ENCODE peak calls at places on chromosomes 13 and 19, in nine cellular contexts. One of them, this sample, is unnamed.

GRCh38 chr19:19531951-19532805 is 3.5 kb downstream of the YJEFN3 start:
- DNase-seq in glutamatergic neuron: peak
- DNase-seq in stimulated activated CD4-positive, alpha-beta T cell treated with anti-CD3 and anti-CD28 coated beads, TNF-alpha, amount 100 ng/mL, for 4 hours: peak
- DNase-seq in H1: peak
- DNase-seq in AG20443: peak
- DNase-seq in MG63: peak
- DNase-seq in WTC11: peak
- DNase-seq in endodermal cell: peak
- DNase-seq in RWPE1: peak
- DNase-seq in this sample: no peak

GRCh38 chr19:12796146-12797071 is 5.1 kb downstream of the JUNB start:
- DNase-seq in glutamatergic neuron: peak
- DNase-seq in stimulated activated CD4-positive, alpha-beta T cell treated with anti-CD3 and anti-CD28 coated beads, TNF-alpha, amount 100 ng/mL, for 4 hours: peak
- DNase-seq in H1: peak
- DNase-seq in AG20443: peak
- DNase-seq in MG63: peak
- DNase-seq in WTC11: peak
- DNase-seq in endodermal cell: peak
- DNase-seq in RWPE1: peak
- DNase-seq in this sample: peak

GRCh38 chr13:98416408-98416807 is 160.5 kb downstream of the STK24 start:
- DNase-seq in glutamatergic neuron: no peak
- DNase-seq in stimulated activated CD4-positive, alpha-beta T cell treated with anti-CD3 and anti-CD28 coated beads, TNF-alpha, amount 100 ng/mL, for 4 hours: no peak
- DNase-seq in H1: no peak
- DNase-seq in AG20443: no peak
- DNase-seq in MG63: no peak
- DNase-seq in WTC11: no peak
- DNase-seq in endodermal cell: no peak
- DNase-seq in RWPE1: no peak
- DNase-seq in this sample: peak

GRCh38 chr19:45805719-45806118 is 9.4 kb downstream of the RSPH6A start:
- DNase-seq in glutamatergic neuron: no peak
- DNase-seq in stimulated activated CD4-positive, alpha-beta T cell treated with anti-CD3 and anti-CD28 coated beads, TNF-alpha, amount 100 ng/mL, for 4 hours: no peak
- DNase-seq in H1: no peak
- DNase-seq in AG20443: no peak
- DNase-seq in MG63: no peak
- DNase-seq in WTC11: no peak
- DNase-seq in endodermal cell: no peak
- DNase-seq in RWPE1: no peak
- DNase-seq in this sample: no peak

GRCh38 chr13:107025991-107026390 is 458.1 kb upstream of the ARGLU1 start:
- DNase-seq in glutamatergic neuron: no peak
- DNase-seq in stimulated activated CD4-positive, alpha-beta T cell treated with anti-CD3 and anti-CD28 coated beads, TNF-alpha, amount 100 ng/mL, for 4 hours: no peak
- DNase-seq in H1: no peak
- DNase-seq in AG20443: peak
- DNase-seq in MG63: peak
- DNase-seq in WTC11: no peak
- DNase-seq in endodermal cell: no peak
- DNase-seq in RWPE1: peak
- DNase-seq in this sample: no peak

GRCh38 chr19:5225486-5226345 is 114.9 kb downstream of the PTPRS start:
- DNase-seq in glutamatergic neuron: peak
- DNase-seq in stimulated activated CD4-positive, alpha-beta T cell treated with anti-CD3 and anti-CD28 coated beads, TNF-alpha, amount 100 ng/mL, for 4 hours: no peak
- DNase-seq in H1: peak
- DNase-seq in AG20443: no peak
- DNase-seq in MG63: no peak
- DNase-seq in WTC11: peak
- DNase-seq in endodermal cell: peak
- DNase-seq in RWPE1: no peak
- DNase-seq in this sample: no peak

GRCh38 chr13:47110141-47110540 is 213.3 kb upstream of the HTR2A start:
- DNase-seq in glutamatergic neuron: no peak
- DNase-seq in stimulated activated CD4-positive, alpha-beta T cell treated with anti-CD3 and anti-CD28 coated beads, TNF-alpha, amount 100 ng/mL, for 4 hours: no peak
- DNase-seq in H1: no peak
- DNase-seq in AG20443: no peak
- DNase-seq in MG63: no peak
- DNase-seq in WTC11: no peak
- DNase-seq in endodermal cell: no peak
- DNase-seq in RWPE1: no peak
- DNase-seq in this sample: no peak

GRCh38 chr19:6696239-6696820 is 24.1 kb downstream of the C3 start:
- DNase-seq in glutamatergic neuron: no peak
- DNase-seq in stimulated activated CD4-positive, alpha-beta T cell treated with anti-CD3 and anti-CD28 coated beads, TNF-alpha, amount 100 ng/mL, for 4 hours: no peak
- DNase-seq in H1: no peak
- DNase-seq in AG20443: no peak
- DNase-seq in MG63: no peak
- DNase-seq in WTC11: no peak
- DNase-seq in endodermal cell: no peak
- DNase-seq in RWPE1: no peak
- DNase-seq in this sample: no peak

GRCh38 chr19:18274303-18274775 is at the start of gene IQCN:
- DNase-seq in glutamatergic neuron: no peak
- DNase-seq in stimulated activated CD4-positive, alpha-beta T cell treated with anti-CD3 and anti-CD28 coated beads, TNF-alpha, amount 100 ng/mL, for 4 hours: no peak
- DNase-seq in H1: no peak
- DNase-seq in AG20443: peak
- DNase-seq in MG63: peak
- DNase-seq in WTC11: no peak
- DNase-seq in endodermal cell: peak
- DNase-seq in RWPE1: peak
- DNase-seq in this sample: no peak

GRCh38 chr13:40319699-40320586 is 346.5 kb downstream of the FOXO1 start:
- DNase-seq in glutamatergic neuron: no peak
- DNase-seq in stimulated activated CD4-positive, alpha-beta T cell treated with anti-CD3 and anti-CD28 coated beads, TNF-alpha, amount 100 ng/mL, for 4 hours: no peak
- DNase-seq in H1: no peak
- DNase-seq in AG20443: no peak
- DNase-seq in MG63: no peak
- DNase-seq in WTC11: no peak
- DNase-seq in endodermal cell: no peak
- DNase-seq in RWPE1: peak
- DNase-seq in this sample: peak

GRCh38 chr19:12648088-12648487 is 18.5 kb downstream of the MAN2B1 start:
- DNase-seq in glutamatergic neuron: no peak
- DNase-seq in stimulated activated CD4-positive, alpha-beta T cell treated with anti-CD3 and anti-CD28 coated beads, TNF-alpha, amount 100 ng/mL, for 4 hours: no peak
- DNase-seq in H1: no peak
- DNase-seq in AG20443: peak
- DNase-seq in MG63: no peak
- DNase-seq in WTC11: peak
- DNase-seq in endodermal cell: peak
- DNase-seq in RWPE1: no peak
- DNase-seq in this sample: no peak